ENCODE peak calls at places on chromosomes 12 and 14, in four cellular contexts. M, G, H and I are unnamed samples.

GRCh38 chr12:8493084-8493483 is 20.2 kb upstream of the CLEC4D start:
- DNase-seq in M (no peak), G (no peak), H (no peak), I (peak; percentile 30)

GRCh38 chr12:93571360-93571853 is 1.1 kb upstream of the SOCS2 start:
- DNase-seq in M (peak; percentile 85), G (peak; percentile 82), H (peak; percentile 38), I (peak; percentile 70)

GRCh38 chr12:49622501-49623141 is 740 bp upstream of the PRPF40B start:
- DNase-seq in M (peak; percentile 73), G (peak; percentile 4), H (peak; percentile 12), I (peak; percentile 43)

GRCh38 chr12:38465020-38465419 is 148.4 kb downstream of the ALG10B start:
- DNase-seq in M (no peak), G (no peak), H (no peak), I (no peak)

GRCh38 chr14:102775855-102776760 is 1.1 kb upstream of the TRAF3 start:
- DNase-seq in M (no peak), G (no peak), H (peak; percentile 29), I (no peak)

GRCh38 chr12:19045421-19045820 is 84.1 kb upstream of the PLEKHA5 start:
- DNase-seq in M (no peak), G (no peak), H (no peak), I (no peak)

GRCh38 chr12:122880668-122881067 is 15.3 kb downstream of the VPS37B start:
- DNase-seq in M (peak; percentile 34), G (peak; percentile 51), H (peak; percentile 73), I (peak; percentile 38)

GRCh38 chr12:16939871-16940306 is 333.9 kb upstream of the LMO3 start:
- DNase-seq in M (peak; percentile 85), G (peak; percentile 76), H (peak; percentile 65), I (peak; percentile 5)

GRCh38 chr14:100531591-100532121 is 55.6 kb downstream of the BEGAIN start:
- DNase-seq in M (no peak), G (no peak), H (no peak), I (no peak)

GRCh38 chr14:104784846-104785707 is 10.5 kb downstream of the AKT1 start:
- DNase-seq in M (no peak), G (no peak), H (no peak), I (no peak)

GRCh38 chr12:107400686-107401447 is 284.7 kb upstream of the PWP1 start:
- DNase-seq in M (peak; percentile 83), G (no peak), H (no peak), I (no peak)

GRCh38 chr12:25262696-25263095 is 12.0 kb upstream of the KRAS start:
- DNase-seq in M (no peak), G (no peak), H (no peak), I (no peak)

GRCh38 chr14:105570482-105570881 is 44.1 kb downstream of the TMEM121 start:
- DNase-seq in M (no peak), G (no peak), H (no peak), I (no peak)

GRCh38 chr12:19739195-19739776 is 300.0 kb downstream of the AEBP2 start:
- DNase-seq in M (peak; percentile 55), G (peak; percentile 51), H (peak; percentile 53), I (peak; percentile 5)

GRCh38 chr14:22685467-22685866 is 41.3 kb upstream of the OR6J1 start:
- DNase-seq in M (no peak), G (no peak), H (no peak), I (no peak)

GRCh38 chr14:35161231-35161630 is 38.9 kb downstream of the PRORP start:
- DNase-seq in M (no peak), G (no peak), H (no peak), I (no peak)

GRCh38 chr14:22472935-22473854 is 115.8 kb downstream of the DAD1 start:
- DNase-seq in M (no peak), G (peak; percentile 42), H (no peak), I (no peak)

GRCh38 chr12:26317942-26318565 is 122.7 kb downstream of the SSPN start:
- DNase-seq in M (no peak), G (no peak), H (peak; percentile 43), I (no peak)

GRCh38 chr14:67228325-67228984 is 12.8 kb upstream of the PALS1 start:
- DNase-seq in M (no peak), G (no peak), H (no peak), I (no peak)

GRCh38 chr12:130713581-130713991 is 2.5 kb downstream of the RIMBP2 start:
- DNase-seq in M (no peak), G (no peak), H (no peak), I (no peak)

GRCh38 chr12:32273063-32273521 is 126.3 kb upstream of the FGD4 start:
- DNase-seq in M (no peak), G (no peak), H (no peak), I (no peak)